ENCODE peak calls at places on chromosomes 16 and 17, in ten cellular contexts. M is tibial nerve; C is OCI-LY7; W is CD4-positive, alpha-beta T cell; F is CD8-positive, alpha-beta T cell; U is upper lobe of right lung; K is upper lobe of left lung; A is colonic mucosa; X is RWPE1; O is sigmoid colon. S is an unnamed sample.

GRCh38 chr17:2101448-2102257 is 46.8 kb downstream of the HIC1 start:
- DNase-seq in K (peak), C (no peak), F (peak), X (peak), O (no peak), A (peak), U (peak), W (peak), M (no peak), S (peak)

GRCh38 chr16:29974291-29975133 is 844 bp downstream of the TAOK2 start:
- DNase-seq in F (peak), X (peak), O (no peak), K (peak), C (no peak), W (no peak), M (no peak), U (peak), A (no peak), S (peak)

GRCh38 chr17:73749337-73749807 is 105.1 kb upstream of the SDK2 start:
- DNase-seq in M (no peak), C (no peak), W (no peak), X (peak), K (no peak), U (no peak), A (no peak), F (no peak), O (no peak), S (no peak)

GRCh38 chr17:39244600-39245570 is 19.1 kb upstream of the STAC2 start:
- DNase-seq in M (peak), X (peak), A (peak), W (peak), U (peak), F (peak), O (peak), C (peak), K (peak), S (peak)

GRCh38 chr16:67169642-67170167 is 633 bp upstream of the NOL3 start:
- DNase-seq in A (peak), C (peak), O (no peak), U (no peak), F (no peak), X (no peak), K (no peak), M (peak), W (no peak), S (no peak)

GRCh38 chr16:67169011-67169451 is 1.3 kb upstream of the NOL3 start:
- DNase-seq in F (no peak), U (no peak), K (no peak), M (no peak), A (peak), C (no peak), X (no peak), O (no peak), W (no peak), S (no peak)

GRCh38 chr17:46191332-46192210 is 1.7 kb downstream of the KANSL1 start:
- DNase-seq in A (peak), U (no peak), O (no peak), K (peak), C (peak), M (peak), W (no peak), X (peak), F (no peak), S (no peak)

GRCh38 chr16:83338941-83339340 is 468.8 kb upstream of the HSBP1 start:
- DNase-seq in X (no peak), A (no peak), W (no peak), M (no peak), K (no peak), O (no peak), F (no peak), U (no peak), C (no peak), S (no peak)

GRCh38 chr16:64627288-64627687 is 494.6 kb downstream of the CDH11 start:
- DNase-seq in W (no peak), M (no peak), K (no peak), U (no peak), A (no peak), X (no peak), C (peak), O (no peak), F (no peak), S (no peak)

GRCh38 chr17:17641621-17642409 is 39.4 kb upstream of the RAI1 start:
- DNase-seq in W (peak), X (peak), K (peak), M (peak), F (peak), A (peak), O (peak), U (peak), C (peak), S (peak)

GRCh38 chr16:53061701-53062159 is 6.9 kb downstream of the CHD9 start:
- DNase-seq in W (no peak), X (no peak), F (peak), O (no peak), M (no peak), A (peak), K (peak), C (peak), U (peak), S (peak)

GRCh38 chr16:56514845-56515244 is 5.0 kb downstream of the BBS2 start:
- DNase-seq in C (no peak), K (no peak), F (no peak), U (no peak), X (peak), M (no peak), W (no peak), A (no peak), O (no peak), S (no peak)

GRCh38 chr17:77580531-77580930 is 378.0 kb upstream of the TNRC6C start:
- DNase-seq in W (no peak), A (no peak), K (peak), X (no peak), M (no peak), O (no peak), C (no peak), F (no peak), U (peak), S (no peak)

GRCh38 chr17:80000136-80000535 is 35.5 kb downstream of the TBC1D16 start:
- DNase-seq in U (no peak), W (no peak), C (no peak), A (no peak), M (no peak), X (no peak), K (no peak), O (no peak), F (no peak), S (no peak)

GRCh38 chr17:30554839-30555751 is 77.9 kb downstream of the GOSR1 start:
- DNase-seq in U (peak), A (no peak), W (no peak), M (no peak), O (no peak), X (no peak), C (peak), K (peak), F (no peak), S (no peak)
- TF ChIP-seq CTCF in U (no peak), A (no peak), W (no peak), M (no peak), O (no peak), X (no peak), C (peak), K (no peak), F (no peak), S (no peak)

GRCh38 chr17:7816926-7817642 is 16.9 kb upstream of the KDM6B start:
- DNase-seq in M (no peak), F (no peak), O (no peak), U (no peak), W (no peak), K (no peak), A (no peak), X (no peak), C (no peak), S (no peak)
- TF ChIP-seq CTCF in M (no peak), F (no peak), O (no peak), U (no peak), W (no peak), K (no peak), A (no peak), X (no peak), C (no peak), S (no peak)

GRCh38 chr16:58249388-58249779 is 45.4 kb downstream of the PRSS54 start:
- DNase-seq in A (no peak), C (no peak), K (no peak), O (no peak), U (no peak), F (no peak), X (no peak), W (no peak), M (no peak), S (no peak)

GRCh38 chr16:58243528-58244004 is 45.7 kb upstream of the CSNK2A2 start:
- DNase-seq in O (no peak), K (no peak), U (no peak), W (no peak), C (peak), M (no peak), A (no peak), F (no peak), X (peak), S (no peak)
- TF ChIP-seq CTCF in O (no peak), K (no peak), U (no peak), W (no peak), C (peak), M (no peak), A (no peak), F (no peak), X (no peak), S (no peak)

GRCh38 chr17:60678118-60678444 is 430 bp downstream of the BCAS3 start:
- DNase-seq in F (no peak), K (no peak), X (peak), O (no peak), C (no peak), U (no peak), W (no peak), A (no peak), M (no peak), S (no peak)
- TF ChIP-seq CTCF in F (no peak), K (no peak), X (no peak), O (no peak), C (no peak), U (no peak), W (no peak), A (no peak), M (no peak), S (no peak)

DNA sequence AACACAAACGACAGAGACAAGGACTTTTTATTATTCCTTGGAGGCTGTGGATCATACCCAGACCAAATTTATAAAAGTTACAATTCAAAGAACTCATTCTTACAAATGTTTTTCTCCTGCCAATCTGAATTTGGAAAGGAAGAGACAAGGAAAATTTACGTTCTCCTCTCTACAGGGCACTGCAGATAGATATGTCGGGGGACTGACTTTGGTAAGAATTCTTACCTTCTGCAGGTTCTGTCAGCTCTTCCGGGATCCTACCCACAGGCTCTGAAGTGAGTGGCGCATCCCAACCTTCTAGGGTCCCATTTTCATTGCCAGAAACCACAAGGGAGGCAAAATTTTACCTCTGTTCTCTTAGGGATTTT is 2.2 kb upstream of the SLFN12L start:
- DNase-seq in F (no peak), K (no peak), O (no peak), M (no peak), A (no peak), X (no peak), W (no peak), C (no peak), U (no peak), S (no peak)
- TF ChIP-seq CTCF in F (peak), K (peak), O (no peak), M (no peak), A (peak), X (peak), W (peak), C (no peak), U (no peak), S (peak)

GRCh38 chr17:76462556-76463290 is 4.7 kb upstream of the AANAT start:
- DNase-seq in O (no peak), K (no peak), X (no peak), W (no peak), F (no peak), C (no peak), U (no peak), M (no peak), A (no peak), S (no peak)

GRCh38 chr17:76461765-76462555 is 5.4 kb upstream of the AANAT start:
- DNase-seq in C (no peak), W (no peak), O (no peak), U (no peak), K (no peak), A (no peak), X (no peak), F (no peak), M (no peak), S (peak)

GRCh38 chr17:76453431-76453743 is 435 bp upstream of the UBE2O start:
- DNase-seq in C (no peak), X (no peak), A (no peak), F (no peak), W (no peak), O (no peak), M (no peak), U (no peak), K (no peak), S (no peak)

GRCh38 chr17:76459674-76460073 is 6.7 kb upstream of the UBE2O start:
- DNase-seq in C (no peak), W (no peak), U (no peak), X (no peak), K (no peak), O (no peak), M (no peak), A (no peak), F (no peak), S (no peak)

GRCh38 chr17:76458580-76459490 is 5.9 kb upstream of the UBE2O start:
- DNase-seq in U (peak), A (peak), K (peak), M (no peak), C (peak), W (no peak), F (no peak), O (no peak), X (peak), S (no peak)
- TF ChIP-seq CTCF in U (peak), A (peak), K (peak), M (peak), C (peak), W (no peak), F (no peak), O (no peak), X (peak), S (no peak)

DNA sequence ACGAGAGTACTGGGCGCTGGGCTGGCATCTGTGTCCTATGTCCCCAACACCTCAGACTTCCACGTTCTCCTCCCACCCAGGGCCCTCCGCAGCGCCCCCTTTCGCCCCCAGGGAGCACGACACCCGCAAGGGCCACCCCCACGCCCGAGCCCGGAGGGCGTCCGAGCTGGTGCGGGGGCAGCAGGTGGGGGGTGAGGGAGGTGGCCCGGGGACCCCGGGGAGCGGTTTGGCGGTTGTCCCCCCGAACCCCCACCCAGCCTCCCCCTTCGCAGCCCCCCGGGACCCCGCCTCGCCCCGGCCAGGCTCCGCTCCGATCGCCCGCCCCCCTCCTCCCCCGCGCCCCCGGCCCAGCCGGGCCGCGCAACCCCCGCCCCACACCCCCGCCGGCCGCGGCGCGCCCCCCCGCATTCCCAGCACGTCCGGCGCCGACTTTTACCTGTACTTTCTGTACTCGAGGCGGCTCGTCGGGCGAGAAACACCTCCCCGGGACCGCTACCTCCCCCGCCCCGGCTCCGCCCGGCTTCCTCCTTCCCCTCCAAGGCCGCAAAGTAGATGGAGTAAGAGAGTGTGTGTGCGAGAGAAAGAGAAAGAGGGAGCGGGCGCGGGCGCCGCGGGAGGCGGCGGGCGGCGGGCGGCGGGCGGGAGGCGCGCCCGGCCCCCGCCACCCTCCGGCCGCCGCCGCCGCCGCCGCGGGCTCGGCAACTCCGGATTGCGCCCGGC is 897 bp downstream of the CDYL2 start:
- DNase-seq in W (peak), A (peak), X (peak), F (peak), K (peak), C (peak), M (no peak), U (peak), O (no peak), S (peak)
- TF ChIP-seq CTCF in W (peak), A (peak), X (no peak), F (peak), K (no peak), C (peak), M (peak), U (peak), O (no peak), S (peak)

S was measured in CD14-positive monocyte.